ENCODE peak calls at places on chromosome 15, in seven cellular contexts. One of them, this sample, is unnamed. For H3K4me1, the result is how much of the 10 kb centered on the place peaks cover.

GRCh38 chr15:64877435-64877834 is 34.3 kb upstream of the ANKDD1A start:
- DNase-seq in mesendoderm: no peak
- DNase-seq in IMR-90: no peak
- DNase-seq in mesenchymal stem cell: no peak
- DNase-seq in trophoblast cell: no peak
- DNase-seq in H9: no peak
- DNase-seq in H1: no peak
- DNase-seq in this sample: no peak

GRCh38 chr15:40340038-40340739 is 550 bp downstream of the CCDC9B start:
- DNase-seq in mesendoderm: no peak
- DNase-seq in IMR-90: peak
- DNase-seq in mesenchymal stem cell: peak
- DNase-seq in trophoblast cell: peak
- DNase-seq in H9: no peak
- DNase-seq in H1: no peak
- DNase-seq in this sample: no peak

GRCh38 chr15:64251121-64251520 is 88.3 kb upstream of the PPIB start:
- DNase-seq in mesendoderm: no peak
- DNase-seq in IMR-90: peak
- DNase-seq in mesenchymal stem cell: peak
- DNase-seq in trophoblast cell: no peak
- DNase-seq in H9: no peak
- DNase-seq in H1: no peak
- DNase-seq in this sample: no peak

GRCh38 chr15:84604804-84605203 is 4.0 kb downstream of the ZSCAN2 start:
- DNase-seq in mesendoderm: no peak
- DNase-seq in IMR-90: peak
- DNase-seq in mesenchymal stem cell: no peak
- DNase-seq in trophoblast cell: no peak
- DNase-seq in H9: no peak
- DNase-seq in H1: no peak
- DNase-seq in this sample: no peak

GRCh38 chr15:23853291-23853690 is 166.2 kb upstream of the NDN start:
- DNase-seq in mesendoderm: no peak
- DNase-seq in IMR-90: peak
- DNase-seq in mesenchymal stem cell: peak
- DNase-seq in trophoblast cell: no peak
- DNase-seq in H9: no peak
- DNase-seq in H1: no peak
- DNase-seq in this sample: no peak

GRCh38 chr15:101765772-101766456 is 37.4 kb upstream of the OR4F6 start:
- DNase-seq in mesendoderm: no peak
- DNase-seq in IMR-90: no peak
- DNase-seq in mesenchymal stem cell: no peak
- DNase-seq in trophoblast cell: no peak
- DNase-seq in H9: no peak
- DNase-seq in H1: no peak
- DNase-seq in this sample: no peak

GRCh38 chr15:35702946-35703495 is 157.1 kb upstream of the DPH6 start:
- DNase-seq in mesendoderm: no peak
- DNase-seq in IMR-90: no peak
- DNase-seq in mesenchymal stem cell: no peak
- DNase-seq in trophoblast cell: no peak
- DNase-seq in H9: no peak
- DNase-seq in H1: no peak
- DNase-seq in this sample: no peak

GRCh38 chr15:33985287-33985686 is 17.0 kb downstream of the CHRM5 start:
- DNase-seq in mesendoderm: peak
- DNase-seq in IMR-90: peak
- DNase-seq in mesenchymal stem cell: peak
- DNase-seq in trophoblast cell: peak
- DNase-seq in H9: no peak
- DNase-seq in H1: peak
- DNase-seq in this sample: peak

GRCh38 chr15:79436037-79436780 is 4.1 kb downstream of the MINAR1 start:
- DNase-seq in mesendoderm: no peak
- DNase-seq in IMR-90: peak
- DNase-seq in mesenchymal stem cell: no peak
- DNase-seq in trophoblast cell: peak
- DNase-seq in H9: no peak
- DNase-seq in H1: no peak
- DNase-seq in this sample: no peak

GRCh38 chr15:58546635-58547627 is 115.1 kb downstream of the LIPC start:
- DNase-seq in mesendoderm: peak
- DNase-seq in IMR-90: peak
- DNase-seq in mesenchymal stem cell: peak
- DNase-seq in trophoblast cell: peak
- DNase-seq in H9: no peak
- DNase-seq in H1: no peak
- DNase-seq in this sample: no peak

GRCh38 chr15:43483306-43484128 is 9.4 kb downstream of the TP53BP1 start:
- DNase-seq in mesendoderm: peak
- DNase-seq in IMR-90: no peak
- DNase-seq in mesenchymal stem cell: peak
- DNase-seq in trophoblast cell: peak
- DNase-seq in H9: no peak
- DNase-seq in H1: no peak
- DNase-seq in this sample: no peak

GRCh38 chr15:63826513-63826912 is 7.2 kb downstream of the HERC1 start:
- DNase-seq in mesendoderm: peak
- DNase-seq in IMR-90: peak
- DNase-seq in mesenchymal stem cell: peak
- DNase-seq in trophoblast cell: peak
- DNase-seq in H9: no peak
- DNase-seq in H1: no peak
- DNase-seq in this sample: no peak

GRCh38 chr15:63407612-63408011 is 26.0 kb upstream of the CA12 start:
- DNase-seq in mesendoderm: peak
- DNase-seq in IMR-90: no peak
- DNase-seq in mesenchymal stem cell: no peak
- DNase-seq in trophoblast cell: no peak
- DNase-seq in H9: no peak
- DNase-seq in H1: no peak
- DNase-seq in this sample: no peak

GRCh38 chr15:82641129-82641798 is 5.9 kb downstream of the CPEB1 start:
- DNase-seq in mesendoderm: peak
- DNase-seq in IMR-90: no peak
- DNase-seq in mesenchymal stem cell: no peak
- DNase-seq in trophoblast cell: no peak
- DNase-seq in H9: no peak
- DNase-seq in H1: no peak
- DNase-seq in this sample: no peak

GRCh38 chr15:78167227-78167888 is 18.2 kb downstream of the IDH3A start:
- DNase-seq in mesendoderm: no peak
- DNase-seq in IMR-90: no peak
- DNase-seq in mesenchymal stem cell: no peak
- DNase-seq in trophoblast cell: no peak
- DNase-seq in H9: no peak
- DNase-seq in H1: no peak
- DNase-seq in this sample: no peak

GRCh38 chr15:67127334-67127664 is 61.9 kb downstream of the SMAD3 start:
- DNase-seq in mesendoderm: no peak
- DNase-seq in IMR-90: no peak
- DNase-seq in mesenchymal stem cell: no peak
- DNase-seq in trophoblast cell: no peak
- DNase-seq in H9: no peak
- DNase-seq in H1: no peak
- DNase-seq in this sample: no peak

GRCh38 chr15:67127925-67128324 is 62.5 kb downstream of the SMAD3 start:
- DNase-seq in mesendoderm: no peak
- DNase-seq in IMR-90: peak
- DNase-seq in mesenchymal stem cell: peak
- DNase-seq in trophoblast cell: peak
- DNase-seq in H9: no peak
- DNase-seq in H1: no peak
- DNase-seq in this sample: no peak

GRCh38 chr15:67124911-67125588 is 59.6 kb downstream of the SMAD3 start:
- DNase-seq in mesendoderm: no peak
- DNase-seq in IMR-90: no peak
- DNase-seq in mesenchymal stem cell: no peak
- DNase-seq in trophoblast cell: no peak
- DNase-seq in H9: no peak
- DNase-seq in H1: no peak
- DNase-seq in this sample: no peak

GRCh38 chr15:67125589-67126502 is 60.4 kb downstream of the SMAD3 start:
- DNase-seq in mesendoderm: no peak
- DNase-seq in IMR-90: peak
- DNase-seq in mesenchymal stem cell: peak
- DNase-seq in trophoblast cell: peak
- DNase-seq in H9: no peak
- DNase-seq in H1: no peak
- DNase-seq in this sample: no peak

DNA sequence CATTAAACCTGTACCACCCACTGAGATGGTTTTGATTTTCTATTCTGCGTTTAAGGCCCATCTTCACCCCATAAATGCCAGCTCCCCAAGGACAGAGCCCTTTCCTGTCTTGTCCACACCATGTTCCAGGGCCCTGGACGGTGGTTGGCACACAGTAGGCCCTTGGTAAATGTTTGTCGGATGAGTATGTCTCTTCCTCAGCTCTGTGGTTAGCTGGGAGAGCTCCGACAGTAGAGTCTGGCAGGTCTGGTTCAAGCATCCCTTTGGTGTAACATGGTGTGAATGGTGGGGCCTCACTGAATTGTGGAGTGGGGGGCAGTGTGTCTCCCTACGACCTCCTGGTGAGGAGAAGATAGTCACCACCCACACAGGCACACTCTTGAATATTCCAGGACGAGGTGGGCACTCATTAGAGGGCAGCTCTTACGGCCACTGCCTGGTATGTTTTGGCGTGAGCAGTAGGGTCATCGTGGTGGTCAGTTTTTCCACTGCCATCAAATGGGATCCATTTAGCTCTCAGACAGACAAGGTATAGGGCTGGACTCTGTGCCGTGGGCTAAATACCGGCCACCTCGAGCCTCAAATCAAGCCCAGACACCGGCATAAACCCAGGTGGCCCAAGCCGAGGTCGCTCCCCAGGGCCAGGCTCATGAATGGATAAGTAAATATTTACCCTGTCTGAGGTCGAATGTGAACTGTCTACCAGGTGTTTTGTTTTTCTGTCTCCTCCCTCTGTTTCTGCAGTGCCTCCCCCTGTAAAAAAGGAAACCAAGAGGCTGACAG is 61.3 kb downstream of the SMAD3 start:
- DNase-seq in mesendoderm: no peak
- DNase-seq in IMR-90: no peak
- DNase-seq in mesenchymal stem cell: peak
- DNase-seq in trophoblast cell: no peak
- DNase-seq in H9: no peak
- DNase-seq in H1: no peak
- DNase-seq in this sample: no peak
- H3K4me1 ChIP-seq in mesendoderm: under half
- H3K4me1 ChIP-seq in IMR-90: half or more
- H3K4me1 ChIP-seq in mesenchymal stem cell: under half
- H3K4me1 ChIP-seq in trophoblast cell: under half
- H3K4me1 ChIP-seq in H9: under half
- H3K4me1 ChIP-seq in H1: under half
- H3K4me1 ChIP-seq in this sample: under half

GRCh38 chr15:91431041-91431715 is 331.1 kb downstream of the SV2B start:
- DNase-seq in mesendoderm: no peak
- DNase-seq in IMR-90: no peak
- DNase-seq in mesenchymal stem cell: no peak
- DNase-seq in trophoblast cell: peak
- DNase-seq in H9: no peak
- DNase-seq in H1: no peak
- DNase-seq in this sample: no peak

GRCh38 chr15:91424001-91424400 is 323.9 kb downstream of the SV2B start:
- DNase-seq in mesendoderm: no peak
- DNase-seq in IMR-90: no peak
- DNase-seq in mesenchymal stem cell: no peak
- DNase-seq in trophoblast cell: no peak
- DNase-seq in H9: no peak
- DNase-seq in H1: no peak
- DNase-seq in this sample: no peak

GRCh38 chr15:91426412-91426811 is 326.4 kb downstream of the SV2B start:
- DNase-seq in mesendoderm: no peak
- DNase-seq in IMR-90: no peak
- DNase-seq in mesenchymal stem cell: no peak
- DNase-seq in trophoblast cell: peak
- DNase-seq in H9: no peak
- DNase-seq in H1: no peak
- DNase-seq in this sample: no peak

GRCh38 chr15:91435108-91435507 is 335.1 kb downstream of the SV2B start:
- DNase-seq in mesendoderm: no peak
- DNase-seq in IMR-90: peak
- DNase-seq in mesenchymal stem cell: no peak
- DNase-seq in trophoblast cell: no peak
- DNase-seq in H9: no peak
- DNase-seq in H1: no peak
- DNase-seq in this sample: no peak

GRCh38 chr15:91429973-91430372 is 329.9 kb downstream of the SV2B start:
- DNase-seq in mesendoderm: no peak
- DNase-seq in IMR-90: no peak
- DNase-seq in mesenchymal stem cell: no peak
- DNase-seq in trophoblast cell: no peak
- DNase-seq in H9: no peak
- DNase-seq in H1: no peak
- DNase-seq in this sample: no peak
- H3K4ac ChIP-seq in mesendoderm: no peak
- H3K4ac ChIP-seq in IMR-90: no peak
- H3K4ac ChIP-seq in mesenchymal stem cell: no peak
- H3K4ac ChIP-seq in trophoblast cell: no peak
- H3K4ac ChIP-seq in H9: no peak
- H3K4ac ChIP-seq in H1: no peak
- H3K4ac ChIP-seq in this sample: no peak

GRCh38 chr15:90408657-90409056 is 20.6 kb downstream of the IQGAP1 start:
- DNase-seq in mesendoderm: no peak
- DNase-seq in IMR-90: no peak
- DNase-seq in mesenchymal stem cell: no peak
- DNase-seq in trophoblast cell: no peak
- DNase-seq in H9: no peak
- DNase-seq in H1: no peak
- DNase-seq in this sample: no peak
- H3K4me1 ChIP-seq in mesendoderm: under half
- H3K4me1 ChIP-seq in IMR-90: under half
- H3K4me1 ChIP-seq in mesenchymal stem cell: under half
- H3K4me1 ChIP-seq in trophoblast cell: under half
- H3K4me1 ChIP-seq in H9: under half
- H3K4me1 ChIP-seq in H1: under half
- H3K4me1 ChIP-seq in this sample: under half

GRCh38 chr15:80732818-80733217 is 37.7 kb downstream of the ABHD17C start:
- DNase-seq in mesendoderm: no peak
- DNase-seq in IMR-90: no peak
- DNase-seq in mesenchymal stem cell: no peak
- DNase-seq in trophoblast cell: no peak
- DNase-seq in H9: no peak
- DNase-seq in H1: no peak
- DNase-seq in this sample: no peak

GRCh38 chr15:80732148-80732547 is 37.0 kb downstream of the ABHD17C start:
- DNase-seq in mesendoderm: no peak
- DNase-seq in IMR-90: no peak
- DNase-seq in mesenchymal stem cell: no peak
- DNase-seq in trophoblast cell: no peak
- DNase-seq in H9: no peak
- DNase-seq in H1: no peak
- DNase-seq in this sample: no peak

GRCh38 chr15:80730395-80730794 is 35.3 kb downstream of the ABHD17C start:
- DNase-seq in mesendoderm: peak
- DNase-seq in IMR-90: no peak
- DNase-seq in mesenchymal stem cell: no peak
- DNase-seq in trophoblast cell: no peak
- DNase-seq in H9: no peak
- DNase-seq in H1: no peak
- DNase-seq in this sample: no peak

GRCh38 chr15:80727596-80727995 is 32.5 kb downstream of the ABHD17C start:
- DNase-seq in mesendoderm: no peak
- DNase-seq in IMR-90: no peak
- DNase-seq in mesenchymal stem cell: no peak
- DNase-seq in trophoblast cell: no peak
- DNase-seq in H9: no peak
- DNase-seq in H1: no peak
- DNase-seq in this sample: no peak

GRCh38 chr15:80730931-80731330 is 35.8 kb downstream of the ABHD17C start:
- DNase-seq in mesendoderm: no peak
- DNase-seq in IMR-90: no peak
- DNase-seq in mesenchymal stem cell: no peak
- DNase-seq in trophoblast cell: no peak
- DNase-seq in H9: no peak
- DNase-seq in H1: no peak
- DNase-seq in this sample: no peak
- H3K4ac ChIP-seq in mesendoderm: no peak
- H3K4ac ChIP-seq in IMR-90: no peak
- H3K4ac ChIP-seq in mesenchymal stem cell: no peak
- H3K4ac ChIP-seq in trophoblast cell: no peak
- H3K4ac ChIP-seq in H9: no peak
- H3K4ac ChIP-seq in H1: no peak
- H3K4ac ChIP-seq in this sample: no peak

This sample was measured in neuronal stem cell.